ENCODE peak calls at places on chromosomes 4 and X, in eight cellular contexts. One of them, this sample, is unnamed.

GRCh38 chr4:10535900-10536299 is 78.7 kb upstream of the ZNF518B start:
- DNase-seq in ovary: no peak
- DNase-seq in AG04450: no peak
- DNase-seq in CMK: no peak
- DNase-seq in amniotic epithelial cell: no peak
- DNase-seq in activated T-cell treated with anti-CD3 and anti-CD28 coated beads, Interleukin-2, amount 50 U/mL, for 48 hours: no peak
- DNase-seq in cardiac muscle cell: no peak
- DNase-seq in heart right ventricle: no peak
- DNase-seq in this sample: no peak

GRCh38 chrX:136354201-136354600 is 53.4 kb downstream of the ADGRG4 start:
- DNase-seq in AG04450: no peak
- DNase-seq in activated T-cell treated with anti-CD3 and anti-CD28 coated beads, Interleukin-2, amount 50 U/mL, for 48 hours: no peak
- DNase-seq in CMK: no peak
- DNase-seq in heart right ventricle: no peak
- DNase-seq in amniotic epithelial cell: no peak
- DNase-seq in cardiac muscle cell: no peak
- DNase-seq in ovary: no peak
- DNase-seq in this sample: no peak

GRCh38 chrX:12843668-12844279 is 23.1 kb upstream of the TLR7 start:
- DNase-seq in activated T-cell treated with anti-CD3 and anti-CD28 coated beads, Interleukin-2, amount 50 U/mL, for 48 hours: no peak
- DNase-seq in heart right ventricle: no peak
- DNase-seq in CMK: no peak
- DNase-seq in amniotic epithelial cell: no peak
- DNase-seq in AG04450: no peak
- DNase-seq in cardiac muscle cell: no peak
- DNase-seq in ovary: no peak
- DNase-seq in this sample: no peak

GRCh38 chr4:174190832-174191500 is 92.5 kb downstream of the FBXO8 start:
- DNase-seq in amniotic epithelial cell: no peak
- DNase-seq in ovary: no peak
- DNase-seq in CMK: no peak
- DNase-seq in activated T-cell treated with anti-CD3 and anti-CD28 coated beads, Interleukin-2, amount 50 U/mL, for 48 hours: no peak
- DNase-seq in AG04450: no peak
- DNase-seq in heart right ventricle: no peak
- DNase-seq in cardiac muscle cell: no peak
- DNase-seq in this sample: no peak

GRCh38 chrX:54178100-54178940 is 4.7 kb downstream of the FAM120C start:
- DNase-seq in activated T-cell treated with anti-CD3 and anti-CD28 coated beads, Interleukin-2, amount 50 U/mL, for 48 hours: no peak
- DNase-seq in amniotic epithelial cell: peak
- DNase-seq in ovary: no peak
- DNase-seq in cardiac muscle cell: peak
- DNase-seq in AG04450: peak
- DNase-seq in CMK: no peak
- DNase-seq in heart right ventricle: no peak
- DNase-seq in this sample: no peak

GRCh38 chr4:45636175-45636574 is 487.7 kb downstream of the GABRG1 start:
- DNase-seq in heart right ventricle: no peak
- DNase-seq in CMK: no peak
- DNase-seq in AG04450: no peak
- DNase-seq in activated T-cell treated with anti-CD3 and anti-CD28 coated beads, Interleukin-2, amount 50 U/mL, for 48 hours: no peak
- DNase-seq in cardiac muscle cell: no peak
- DNase-seq in amniotic epithelial cell: no peak
- DNase-seq in ovary: no peak
- DNase-seq in this sample: no peak

GRCh38 chr4:22356996-22357596 is 158.8 kb downstream of the ADGRA3 start:
- DNase-seq in ovary: no peak
- DNase-seq in cardiac muscle cell: peak
- DNase-seq in CMK: no peak
- DNase-seq in AG04450: no peak
- DNase-seq in activated T-cell treated with anti-CD3 and anti-CD28 coated beads, Interleukin-2, amount 50 U/mL, for 48 hours: no peak
- DNase-seq in amniotic epithelial cell: peak
- DNase-seq in heart right ventricle: no peak
- DNase-seq in this sample: no peak

GRCh38 chr4:124636793-124637192 is 75.7 kb downstream of the ANKRD50 start:
- DNase-seq in amniotic epithelial cell: no peak
- DNase-seq in activated T-cell treated with anti-CD3 and anti-CD28 coated beads, Interleukin-2, amount 50 U/mL, for 48 hours: no peak
- DNase-seq in cardiac muscle cell: no peak
- DNase-seq in heart right ventricle: no peak
- DNase-seq in AG04450: no peak
- DNase-seq in CMK: no peak
- DNase-seq in ovary: no peak
- DNase-seq in this sample: no peak

GRCh38 chr4:184845367-184846011 is 19.7 kb upstream of the ACSL1 start:
- DNase-seq in cardiac muscle cell: peak
- DNase-seq in AG04450: peak
- DNase-seq in amniotic epithelial cell: peak
- DNase-seq in heart right ventricle: no peak
- DNase-seq in ovary: no peak
- DNase-seq in activated T-cell treated with anti-CD3 and anti-CD28 coated beads, Interleukin-2, amount 50 U/mL, for 48 hours: no peak
- DNase-seq in CMK: no peak
- DNase-seq in this sample: no peak

GRCh38 chr4:86963697-86964096 is 28.9 kb downstream of the AFF1 start:
- DNase-seq in amniotic epithelial cell: peak
- DNase-seq in heart right ventricle: no peak
- DNase-seq in cardiac muscle cell: no peak
- DNase-seq in CMK: no peak
- DNase-seq in ovary: no peak
- DNase-seq in activated T-cell treated with anti-CD3 and anti-CD28 coated beads, Interleukin-2, amount 50 U/mL, for 48 hours: no peak
- DNase-seq in AG04450: no peak
- DNase-seq in this sample: no peak

GRCh38 chrX:129359269-129359668 is 164.0 kb downstream of the SMARCA1 start:
- DNase-seq in amniotic epithelial cell: peak
- DNase-seq in CMK: no peak
- DNase-seq in cardiac muscle cell: peak
- DNase-seq in AG04450: no peak
- DNase-seq in heart right ventricle: no peak
- DNase-seq in ovary: no peak
- DNase-seq in activated T-cell treated with anti-CD3 and anti-CD28 coated beads, Interleukin-2, amount 50 U/mL, for 48 hours: no peak
- DNase-seq in this sample: no peak

GRCh38 chrX:773292-774025 is 142.9 kb downstream of the SHOX start:
- DNase-seq in AG04450: no peak
- DNase-seq in ovary: no peak
- DNase-seq in activated T-cell treated with anti-CD3 and anti-CD28 coated beads, Interleukin-2, amount 50 U/mL, for 48 hours: no peak
- DNase-seq in cardiac muscle cell: no peak
- DNase-seq in amniotic epithelial cell: no peak
- DNase-seq in heart right ventricle: no peak
- DNase-seq in CMK: no peak
- DNase-seq in this sample: no peak

GRCh38 chrX:1283093-1283492 is 14.5 kb downstream of the CSF2RA start:
- DNase-seq in activated T-cell treated with anti-CD3 and anti-CD28 coated beads, Interleukin-2, amount 50 U/mL, for 48 hours: no peak
- DNase-seq in heart right ventricle: no peak
- DNase-seq in CMK: no peak
- DNase-seq in cardiac muscle cell: no peak
- DNase-seq in ovary: no peak
- DNase-seq in AG04450: no peak
- DNase-seq in amniotic epithelial cell: no peak
- DNase-seq in this sample: no peak

GRCh38 chr4:137310593-137311490 is 221.5 kb downstream of the PCDH18 start:
- DNase-seq in CMK: no peak
- DNase-seq in cardiac muscle cell: peak
- DNase-seq in ovary: no peak
- DNase-seq in activated T-cell treated with anti-CD3 and anti-CD28 coated beads, Interleukin-2, amount 50 U/mL, for 48 hours: no peak
- DNase-seq in amniotic epithelial cell: peak
- DNase-seq in heart right ventricle: no peak
- DNase-seq in AG04450: peak
- DNase-seq in this sample: no peak

GRCh38 chr4:125316391-125316780 is 1.6 kb downstream of the FAT4 start:
- DNase-seq in CMK: no peak
- DNase-seq in AG04450: no peak
- DNase-seq in cardiac muscle cell: peak
- DNase-seq in activated T-cell treated with anti-CD3 and anti-CD28 coated beads, Interleukin-2, amount 50 U/mL, for 48 hours: peak
- DNase-seq in heart right ventricle: peak
- DNase-seq in ovary: no peak
- DNase-seq in amniotic epithelial cell: no peak
- DNase-seq in this sample: peak

GRCh38 chr4:16659120-16659519 is 239.3 kb downstream of the LDB2 start:
- DNase-seq in amniotic epithelial cell: no peak
- DNase-seq in ovary: no peak
- DNase-seq in cardiac muscle cell: no peak
- DNase-seq in heart right ventricle: no peak
- DNase-seq in activated T-cell treated with anti-CD3 and anti-CD28 coated beads, Interleukin-2, amount 50 U/mL, for 48 hours: no peak
- DNase-seq in CMK: no peak
- DNase-seq in AG04450: no peak
- DNase-seq in this sample: no peak

GRCh38 chr4:53227451-53227850 is 138.4 kb downstream of the SCFD2 start:
- DNase-seq in heart right ventricle: no peak
- DNase-seq in cardiac muscle cell: no peak
- DNase-seq in AG04450: no peak
- DNase-seq in ovary: no peak
- DNase-seq in activated T-cell treated with anti-CD3 and anti-CD28 coated beads, Interleukin-2, amount 50 U/mL, for 48 hours: no peak
- DNase-seq in amniotic epithelial cell: no peak
- DNase-seq in CMK: no peak
- DNase-seq in this sample: no peak

GRCh38 chr4:185108669-185109068 is 34.4 kb upstream of the SLC25A4 start:
- DNase-seq in CMK: no peak
- DNase-seq in activated T-cell treated with anti-CD3 and anti-CD28 coated beads, Interleukin-2, amount 50 U/mL, for 48 hours: no peak
- DNase-seq in ovary: no peak
- DNase-seq in AG04450: no peak
- DNase-seq in heart right ventricle: no peak
- DNase-seq in cardiac muscle cell: no peak
- DNase-seq in amniotic epithelial cell: no peak
- DNase-seq in this sample: no peak

GRCh38 chr4:140330311-140330900 is 43.0 kb upstream of the SCOC start:
- DNase-seq in amniotic epithelial cell: peak
- DNase-seq in activated T-cell treated with anti-CD3 and anti-CD28 coated beads, Interleukin-2, amount 50 U/mL, for 48 hours: no peak
- DNase-seq in ovary: no peak
- DNase-seq in AG04450: no peak
- DNase-seq in heart right ventricle: no peak
- DNase-seq in cardiac muscle cell: peak
- DNase-seq in CMK: no peak
- DNase-seq in this sample: no peak

GRCh38 chr4:85658766-85659439 is 184.0 kb downstream of the ARHGAP24 start:
- DNase-seq in cardiac muscle cell: peak
- DNase-seq in activated T-cell treated with anti-CD3 and anti-CD28 coated beads, Interleukin-2, amount 50 U/mL, for 48 hours: no peak
- DNase-seq in heart right ventricle: no peak
- DNase-seq in ovary: no peak
- DNase-seq in AG04450: no peak
- DNase-seq in CMK: no peak
- DNase-seq in amniotic epithelial cell: peak
- DNase-seq in this sample: no peak

GRCh38 chr4:67522851-67523671 is 22.2 kb downstream of the CENPC start:
- DNase-seq in CMK: no peak
- DNase-seq in activated T-cell treated with anti-CD3 and anti-CD28 coated beads, Interleukin-2, amount 50 U/mL, for 48 hours: no peak
- DNase-seq in heart right ventricle: no peak
- DNase-seq in AG04450: no peak
- DNase-seq in cardiac muscle cell: peak
- DNase-seq in amniotic epithelial cell: peak
- DNase-seq in ovary: no peak
- DNase-seq in this sample: no peak

GRCh38 chr4:25792843-25793242 is 69.9 kb downstream of the SEL1L3 start:
- DNase-seq in AG04450: no peak
- DNase-seq in amniotic epithelial cell: peak
- DNase-seq in CMK: no peak
- DNase-seq in cardiac muscle cell: no peak
- DNase-seq in activated T-cell treated with anti-CD3 and anti-CD28 coated beads, Interleukin-2, amount 50 U/mL, for 48 hours: no peak
- DNase-seq in heart right ventricle: no peak
- DNase-seq in ovary: no peak
- DNase-seq in this sample: no peak

GRCh38 chr4:53997901-53998300 is 66.5 kb downstream of the CHIC2 start:
- DNase-seq in heart right ventricle: no peak
- DNase-seq in activated T-cell treated with anti-CD3 and anti-CD28 coated beads, Interleukin-2, amount 50 U/mL, for 48 hours: no peak
- DNase-seq in CMK: no peak
- DNase-seq in AG04450: no peak
- DNase-seq in amniotic epithelial cell: no peak
- DNase-seq in ovary: no peak
- DNase-seq in cardiac muscle cell: no peak
- DNase-seq in this sample: no peak

GRCh38 chr4:94256833-94257232 is 49.2 kb downstream of the SMARCAD1 start:
- DNase-seq in CMK: no peak
- DNase-seq in amniotic epithelial cell: no peak
- DNase-seq in activated T-cell treated with anti-CD3 and anti-CD28 coated beads, Interleukin-2, amount 50 U/mL, for 48 hours: no peak
- DNase-seq in cardiac muscle cell: no peak
- DNase-seq in AG04450: no peak
- DNase-seq in heart right ventricle: no peak
- DNase-seq in ovary: no peak
- DNase-seq in this sample: no peak

GRCh38 chr4:19213388-19213787 is 1038.3 kb upstream of the SLIT2 start:
- DNase-seq in heart right ventricle: no peak
- DNase-seq in activated T-cell treated with anti-CD3 and anti-CD28 coated beads, Interleukin-2, amount 50 U/mL, for 48 hours: no peak
- DNase-seq in cardiac muscle cell: no peak
- DNase-seq in AG04450: no peak
- DNase-seq in amniotic epithelial cell: peak
- DNase-seq in ovary: no peak
- DNase-seq in CMK: no peak
- DNase-seq in this sample: no peak

GRCh38 chrX:114028907-114029662 is 554.8 kb upstream of the HTR2C start:
- DNase-seq in amniotic epithelial cell: no peak
- DNase-seq in CMK: no peak
- DNase-seq in heart right ventricle: no peak
- DNase-seq in ovary: no peak
- DNase-seq in cardiac muscle cell: no peak
- DNase-seq in activated T-cell treated with anti-CD3 and anti-CD28 coated beads, Interleukin-2, amount 50 U/mL, for 48 hours: no peak
- DNase-seq in AG04450: no peak
- DNase-seq in this sample: no peak

GRCh38 chr4:152885185-152885584 is 50.9 kb upstream of the FHDC1 start:
- DNase-seq in amniotic epithelial cell: no peak
- DNase-seq in activated T-cell treated with anti-CD3 and anti-CD28 coated beads, Interleukin-2, amount 50 U/mL, for 48 hours: no peak
- DNase-seq in CMK: no peak
- DNase-seq in AG04450: no peak
- DNase-seq in ovary: no peak
- DNase-seq in heart right ventricle: no peak
- DNase-seq in cardiac muscle cell: no peak
- DNase-seq in this sample: no peak

GRCh38 chrX:10280061-10280460 is 123.3 kb downstream of the CLCN4 start:
- DNase-seq in ovary: no peak
- DNase-seq in CMK: no peak
- DNase-seq in heart right ventricle: no peak
- DNase-seq in cardiac muscle cell: no peak
- DNase-seq in amniotic epithelial cell: no peak
- DNase-seq in activated T-cell treated with anti-CD3 and anti-CD28 coated beads, Interleukin-2, amount 50 U/mL, for 48 hours: no peak
- DNase-seq in AG04450: no peak
- DNase-seq in this sample: peak

GRCh38 chr4:1592179-1593037 is 91.7 kb downstream of the FAM53A start:
- DNase-seq in activated T-cell treated with anti-CD3 and anti-CD28 coated beads, Interleukin-2, amount 50 U/mL, for 48 hours: no peak
- DNase-seq in heart right ventricle: no peak
- DNase-seq in CMK: no peak
- DNase-seq in cardiac muscle cell: no peak
- DNase-seq in AG04450: no peak
- DNase-seq in amniotic epithelial cell: no peak
- DNase-seq in ovary: no peak
- DNase-seq in this sample: peak

GRCh38 chr4:76058302-76058701 is 16.2 kb upstream of the ART3 start:
- DNase-seq in AG04450: no peak
- DNase-seq in amniotic epithelial cell: no peak
- DNase-seq in heart right ventricle: no peak
- DNase-seq in ovary: no peak
- DNase-seq in CMK: no peak
- DNase-seq in activated T-cell treated with anti-CD3 and anti-CD28 coated beads, Interleukin-2, amount 50 U/mL, for 48 hours: no peak
- DNase-seq in cardiac muscle cell: no peak
- DNase-seq in this sample: no peak

GRCh38 chrX:111445485-111445884 is 33.5 kb upstream of the DCX start:
- DNase-seq in AG04450: no peak
- DNase-seq in heart right ventricle: no peak
- DNase-seq in amniotic epithelial cell: peak
- DNase-seq in CMK: no peak
- DNase-seq in cardiac muscle cell: peak
- DNase-seq in activated T-cell treated with anti-CD3 and anti-CD28 coated beads, Interleukin-2, amount 50 U/mL, for 48 hours: no peak
- DNase-seq in ovary: no peak
- DNase-seq in this sample: no peak

GRCh38 chr4:36088542-36088941 is 155.8 kb downstream of the ARAP2 start:
- DNase-seq in amniotic epithelial cell: peak
- DNase-seq in ovary: no peak
- DNase-seq in AG04450: no peak
- DNase-seq in heart right ventricle: no peak
- DNase-seq in activated T-cell treated with anti-CD3 and anti-CD28 coated beads, Interleukin-2, amount 50 U/mL, for 48 hours: no peak
- DNase-seq in cardiac muscle cell: no peak
- DNase-seq in CMK: no peak
- DNase-seq in this sample: no peak

GRCh38 chrX:139200793-139201192 is 329.7 kb upstream of the F9 start:
- DNase-seq in heart right ventricle: no peak
- DNase-seq in AG04450: no peak
- DNase-seq in activated T-cell treated with anti-CD3 and anti-CD28 coated beads, Interleukin-2, amount 50 U/mL, for 48 hours: no peak
- DNase-seq in cardiac muscle cell: no peak
- DNase-seq in CMK: no peak
- DNase-seq in ovary: no peak
- DNase-seq in amniotic epithelial cell: no peak
- DNase-seq in this sample: no peak

This sample was measured in left cardiac atrium.